ENCODE peak calls at places on chromosomes 16 and 17, in nine cellular contexts. K is IMR-90, I is HepG2, W is H9, J is fibroblast of lung, Z is HCT116, C is SK-N-SH, F is H1, G is mesenchymal stem cell. O is an unnamed sample.

GRCh38 chr17:49830605-49831004 is 17.3 kb downstream of the TAC4 start:
- DNase-seq in K (no peak), I (no peak), W (no peak), J (peak; percentile 50), Z (no peak), C (no peak), F (no peak), G (no peak), O (no peak)

GRCh38 chr16:29745853-29746345 is at the start of gene C16orf54:
- DNase-seq in K (no peak), I (no peak), W (no peak), J (no peak), Z (no peak), C (no peak), F (no peak), G (no peak), O (no peak)

GRCh38 chr17:45908460-45908859 is 14.1 kb downstream of the MAPT start:
- DNase-seq in K (no peak), I (no peak), W (peak; percentile 31), J (no peak), Z (no peak), C (no peak), F (no peak), G (no peak), O (no peak)

GRCh38 chr16:80962879-80963278 is 43.8 kb downstream of the CMC2 start:
- DNase-seq in K (no peak), I (no peak), W (no peak), J (no peak), Z (no peak), C (no peak), F (no peak), G (no peak), O (no peak)

GRCh38 chr17:17887752-17888304 is 51.0 kb upstream of the SREBF1 start:
- DNase-seq in K (no peak), I (no peak), W (no peak), J (no peak), Z (no peak), C (no peak), F (no peak), G (no peak), O (no peak)

GRCh38 chr17:81164464-81165245 is 652 bp upstream of the PVALEF start:
- DNase-seq in K (no peak), I (peak; percentile 49), W (no peak), J (no peak), Z (no peak), C (peak; percentile 94), F (no peak), G (no peak), O (peak; percentile 33)

GRCh38 chr17:9121186-9121820 is 100.0 kb downstream of the NTN1 start:
- DNase-seq in K (no peak), I (no peak), W (no peak), J (no peak), Z (no peak), C (no peak), F (no peak), G (no peak), O (no peak)

GRCh38 chr16:56606688-56607618 is 1.4 kb upstream of the MT2A start:
- DNase-seq in K (peak; percentile 100), I (peak; percentile 97), W (no peak), J (peak; percentile 100), Z (peak; percentile 75), C (no peak), F (no peak), G (peak; percentile 100), O (no peak)

GRCh38 chr16:13453325-13453724 is 466.6 kb upstream of the ERCC4 start:
- DNase-seq in K (no peak), I (no peak), W (no peak), J (peak; percentile 17), Z (no peak), C (no peak), F (no peak), G (no peak), O (no peak)

GRCh38 chr17:29019475-29020181 is 13.8 kb upstream of the SEZ6 start:
- DNase-seq in K (no peak), I (no peak), W (peak; percentile 74), J (no peak), Z (no peak), C (no peak), F (no peak), G (no peak), O (peak; percentile 63)

GRCh38 chr16:12724216-12724615 is 79.5 kb downstream of the CPPED1 start:
- DNase-seq in K (no peak), I (no peak), W (no peak), J (no peak), Z (no peak), C (no peak), F (no peak), G (no peak), O (no peak)

GRCh38 chr16:70725912-70726828 is 40.3 kb upstream of the MTSS2 start:
- DNase-seq in K (peak; percentile 42), I (no peak), W (no peak), J (no peak), Z (no peak), C (no peak), F (no peak), G (no peak), O (no peak)

GRCh38 chr17:34242553-34242952 is 12.5 kb upstream of the CCL2 start:
- DNase-seq in K (no peak), I (no peak), W (no peak), J (no peak), Z (no peak), C (no peak), F (no peak), G (no peak), O (no peak)

GRCh38 chr17:58328195-58329034 is at the start of gene TSPOAP1:
- DNase-seq in K (no peak), I (no peak), W (peak; percentile 86), J (no peak), Z (no peak), C (peak; percentile 95), F (no peak), G (no peak), O (peak; percentile 90)

GRCh38 chr17:38739305-38739704 is 8.8 kb downstream of the PCGF2 start:
- DNase-seq in K (no peak), I (no peak), W (no peak), J (no peak), Z (no peak), C (no peak), F (no peak), G (no peak), O (no peak)

DNA sequence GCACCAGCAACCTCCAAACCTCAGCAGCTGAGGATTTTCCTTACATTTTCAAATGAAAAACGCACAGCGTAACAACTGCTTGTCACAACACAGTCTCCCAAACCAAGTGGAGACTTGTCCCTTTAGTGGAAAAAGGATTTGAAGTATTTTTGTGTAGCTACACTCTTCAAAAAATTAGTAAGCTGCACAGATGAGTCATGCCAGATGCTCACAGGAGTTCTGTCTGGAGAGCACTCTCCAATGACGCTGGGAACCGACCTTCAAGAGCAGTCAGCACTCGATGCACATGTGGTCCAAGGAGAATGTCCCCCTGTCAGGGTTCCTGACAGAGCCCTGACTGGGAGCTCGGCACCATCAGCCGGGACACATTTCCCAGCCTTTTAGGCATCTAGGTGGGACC is 39.8 kb downstream of the MAP1LC3B start:
- DNase-seq in K (peak; percentile 94), I (no peak), W (no peak), J (peak; percentile 90), Z (no peak), C (peak; percentile 52), F (no peak), G (peak; percentile 91), O (no peak)
- H3K27ac ChIP-seq in K (no peak overlapping the region), I (no peak overlapping the region), W (no peak overlapping the region), J (peak overlapping the region; percentile 43), Z (no peak overlapping the region), C (peak overlapping the region; percentile 67), F (no peak overlapping the region), G (no peak overlapping the region), O (no peak overlapping the region)

DNA sequence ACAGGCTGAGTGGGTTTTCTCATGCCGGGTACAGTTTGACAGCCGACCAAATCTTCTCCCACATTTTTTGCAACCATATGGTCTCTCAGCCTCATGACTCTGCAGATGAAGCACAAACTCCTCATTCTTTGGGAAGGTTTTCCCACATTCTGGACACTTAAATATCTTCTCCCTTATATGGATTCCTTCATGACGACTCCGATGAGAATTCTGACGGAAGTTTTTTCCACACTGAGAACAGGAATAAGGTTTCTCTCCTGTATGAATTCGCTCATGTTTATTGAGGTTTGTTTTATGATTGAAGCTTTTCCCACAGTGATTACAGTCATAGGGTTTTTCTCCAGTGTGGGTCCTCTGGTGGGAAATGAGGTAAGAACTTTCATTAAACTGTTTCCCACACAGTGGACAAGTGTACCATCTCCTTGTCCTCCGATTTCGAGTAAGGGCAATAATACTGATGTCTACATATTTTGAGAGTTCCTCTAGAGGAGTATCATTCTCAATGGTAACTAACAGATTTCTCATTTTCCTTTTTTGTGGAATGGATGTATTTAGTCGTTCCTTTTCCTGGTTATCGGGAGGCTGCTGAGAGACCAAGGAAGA is 10.9 kb downstream of the ZNF200 start:
- DNase-seq in K (no peak), I (no peak), W (no peak), J (peak; percentile 9), Z (no peak), C (no peak), F (no peak), G (no peak), O (no peak)
- H3K9me3 ChIP-seq in K (peaks cover 60% of the 10 kb centered on the region), I (no peaks in the 10 kb centered on the region), W (peaks cover 41% of the 10 kb centered on the region), J (no peaks in the 10 kb centered on the region), Z (peaks cover 23% of the 10 kb centered on the region), C (peaks cover 26% of the 10 kb centered on the region), F (peaks cover 59% of the 10 kb centered on the region), G (peaks cover 89% of the 10 kb centered on the region), O (peaks cover 36% of the 10 kb centered on the region)

GRCh38 chr16:64312292-64312691 is 809.6 kb downstream of the CDH11 start:
- DNase-seq in K (no peak), I (no peak), W (no peak), J (no peak), Z (no peak), C (no peak), F (no peak), G (no peak), O (no peak)
- H2AFZ ChIP-seq in K (no peak overlapping the region), I (no peak overlapping the region), W (no peak overlapping the region), J (no peak overlapping the region), Z (no peak overlapping the region), C (no peak overlapping the region), F (no peak overlapping the region), G (no peak overlapping the region), O (no peak overlapping the region)

GRCh38 chr17:42051645-42052044 is 1.2 kb upstream of the C17orf113 start:
- DNase-seq in K (no peak), I (no peak), W (peak; percentile 36), J (no peak), Z (no peak), C (no peak), F (no peak), G (no peak), O (no peak)

GRCh38 chr17:42051013-42051400 is 606 bp upstream of the C17orf113 start:
- DNase-seq in K (no peak), I (no peak), W (no peak), J (no peak), Z (no peak), C (no peak), F (no peak), G (no peak), O (no peak)

GRCh38 chr17:42050360-42051012 is at the start of gene C17orf113:
- DNase-seq in K (no peak), I (peak; percentile 51), W (peak; percentile 78), J (peak; percentile 13), Z (no peak), C (peak; percentile 94), F (no peak), G (peak; percentile 49), O (peak; percentile 88)

GRCh38 chr17:42047343-42047742 is 3.1 kb downstream of the C17orf113 start:
- DNase-seq in K (no peak), I (no peak), W (no peak), J (no peak), Z (no peak), C (no peak), F (no peak), G (no peak), O (no peak)

GRCh38 chr17:42049834-42050359 is 504 bp downstream of the C17orf113 start:
- DNase-seq in K (no peak), I (no peak), W (no peak), J (no peak), Z (no peak), C (no peak), F (no peak), G (peak; percentile 24), O (no peak)
- H3K27ac ChIP-seq in K (no peak overlapping the region), I (no peak overlapping the region), W (no peak overlapping the region), J (no peak overlapping the region), Z (peak overlapping the region; percentile 39), C (no peak overlapping the region), F (no peak overlapping the region), G (no peak overlapping the region), O (no peak overlapping the region)